ENCODE peak calls at places on chromosomes 2 and 18, in seven cellular contexts. P, U, Q, E, J, D and I are unnamed samples.

GRCh38 chr18:48034651-48035555 is 104.4 kb upstream of the SMAD2 start:
- DNase-seq in P (no peak), U (no peak), Q (no peak), E (no peak), J (no peak), D (no peak), I (no peak)

GRCh38 chr2:88545118-88545517 is 82.1 kb downstream of the EIF2AK3 start:
- DNase-seq in P (no peak), U (peak), Q (peak), E (no peak), J (no peak), D (peak), I (peak)

GRCh38 chr18:71336811-71337210 is 1048.0 kb downstream of the SOCS6 start:
- DNase-seq in P (no peak), U (no peak), Q (no peak), E (no peak), J (no peak), D (no peak), I (no peak)

GRCh38 chr18:45569566-45569965 is 45.7 kb upstream of the SLC14A2 start:
- DNase-seq in P (no peak), U (no peak), Q (no peak), E (peak), J (no peak), D (no peak), I (no peak)

GRCh38 chr2:169693344-169693743 is 861 bp downstream of the CFAP210 start:
- DNase-seq in P (no peak), U (no peak), Q (no peak), E (peak), J (no peak), D (peak), I (no peak)

GRCh38 chr2:149561309-149561926 is 26.2 kb downstream of the MMADHC start:
- DNase-seq in P (no peak), U (no peak), Q (peak), E (no peak), J (no peak), D (peak), I (no peak)

GRCh38 chr2:85259101-85259590 is 68.6 kb downstream of the TGOLN2 start:
- DNase-seq in P (peak), U (no peak), Q (peak), E (no peak), J (no peak), D (peak), I (no peak)

GRCh38 chr2:17506736-17507616 is 11.3 kb downstream of the RAD51AP2 start:
- DNase-seq in P (no peak), U (no peak), Q (no peak), E (no peak), J (no peak), D (peak), I (peak)

GRCh38 chr2:200577000-200577399 is 8.8 kb upstream of the AOX1 start:
- DNase-seq in P (no peak), U (no peak), Q (no peak), E (no peak), J (no peak), D (no peak), I (no peak)

GRCh38 chr18:2717407-2717806 is 61.9 kb downstream of the SMCHD1 start:
- DNase-seq in P (no peak), U (no peak), Q (no peak), E (no peak), J (no peak), D (no peak), I (no peak)

GRCh38 chr2:46545015-46545839 is 65.9 kb downstream of the TMEM247 start:
- DNase-seq in P (no peak), U (no peak), Q (no peak), E (no peak), J (no peak), D (no peak), I (no peak)

GRCh38 chr2:153222231-153223165 is 256.1 kb downstream of the RPRM start:
- DNase-seq in P (no peak), U (no peak), Q (no peak), E (no peak), J (no peak), D (no peak), I (no peak)

GRCh38 chr2:8572712-8573233 is 109.1 kb upstream of the ID2 start:
- DNase-seq in P (no peak), U (peak), Q (no peak), E (no peak), J (no peak), D (no peak), I (no peak)

GRCh38 chr2:74856004-74856578 is 22.2 kb downstream of the HK2 start:
- DNase-seq in P (no peak), U (no peak), Q (no peak), E (no peak), J (no peak), D (peak), I (no peak)

GRCh38 chr18:36078751-36079529 is 11.6 kb upstream of the RPRD1A start:
- DNase-seq in P (peak), U (no peak), Q (peak), E (no peak), J (no peak), D (no peak), I (no peak)

GRCh38 chr18:36389811-36390581 is 92.5 kb downstream of the FHOD3 start:
- DNase-seq in P (no peak), U (no peak), Q (no peak), E (no peak), J (no peak), D (no peak), I (no peak)

GRCh38 chr18:32422185-32422584 is 48.5 kb downstream of the GAREM1 start:
- DNase-seq in P (no peak), U (no peak), Q (peak), E (no peak), J (no peak), D (no peak), I (no peak)

GRCh38 chr2:30527411-30527810 is 80.4 kb downstream of the LCLAT1 start:
- DNase-seq in P (peak), U (no peak), Q (peak), E (no peak), J (no peak), D (no peak), I (no peak)

GRCh38 chr2:55338268-55338667 is 69.2 kb upstream of the MTIF2 start:
- DNase-seq in P (peak), U (no peak), Q (peak), E (no peak), J (no peak), D (no peak), I (no peak)

GRCh38 chr2:71330585-71331330 is 824 bp upstream of the ZNF638 start:
- DNase-seq in P (no peak), U (no peak), Q (no peak), E (no peak), J (no peak), D (no peak), I (no peak)

GRCh38 chr2:85795331-85796045 is 41.7 kb downstream of the ATOH8 start:
- DNase-seq in P (no peak), U (no peak), Q (no peak), E (no peak), J (no peak), D (no peak), I (no peak)

GRCh38 chr2:222353998-222354397 is 55.2 kb upstream of the PAX3 start:
- DNase-seq in P (no peak), U (no peak), Q (no peak), E (peak), J (peak), D (no peak), I (no peak)

GRCh38 chr2:106144621-106145331 is 49.3 kb downstream of the UXS1 start:
- DNase-seq in P (no peak), U (no peak), Q (no peak), E (no peak), J (no peak), D (no peak), I (no peak)

GRCh38 chr2:37895135-37895534 is 30.0 kb upstream of the RMDN2 start:
- DNase-seq in P (no peak), U (no peak), Q (no peak), E (no peak), J (no peak), D (no peak), I (no peak)

GRCh38 chr18:13222371-13223281 is 4.1 kb downstream of the LDLRAD4 start:
- DNase-seq in P (no peak), U (no peak), Q (peak), E (peak), J (no peak), D (peak), I (no peak)

GRCh38 chr2:174312581-174313234 is 22.0 kb upstream of the SP9 start:
- DNase-seq in P (no peak), U (no peak), Q (peak), E (no peak), J (no peak), D (no peak), I (no peak)

GRCh38 chr18:32349728-32350395 is 120.8 kb downstream of the GAREM1 start:
- DNase-seq in P (peak), U (no peak), Q (peak), E (peak), J (peak), D (peak), I (peak)

GRCh38 chr2:232815569-232815968 is 39.2 kb upstream of the KCNJ13 start:
- DNase-seq in P (no peak), U (no peak), Q (no peak), E (no peak), J (no peak), D (no peak), I (no peak)

GRCh38 chr2:174722942-174723598 is 41.2 kb downstream of the CHRNA1 start:
- DNase-seq in P (no peak), U (no peak), Q (no peak), E (no peak), J (no peak), D (no peak), I (no peak)

GRCh38 chr2:9941196-9941995 is 10.1 kb upstream of the GRHL1 start:
- DNase-seq in P (peak), U (no peak), Q (peak), E (no peak), J (no peak), D (peak), I (peak)

GRCh38 chr18:5601188-5601624 is 57.4 kb upstream of the EPB41L3 start:
- DNase-seq in P (no peak), U (no peak), Q (no peak), E (no peak), J (no peak), D (no peak), I (no peak)

GRCh38 chr2:143635302-143635701 is 506.1 kb downstream of the ARHGAP15 start:
- DNase-seq in P (no peak), U (no peak), Q (no peak), E (no peak), J (no peak), D (no peak), I (no peak)

GRCh38 chr18:79964330-79965118 is at the start of gene HSBP1L1:
- DNase-seq in P (no peak), U (no peak), Q (peak), E (peak), J (peak), D (peak), I (peak)
- TF ChIP-seq CTCF in P (no peak), U (no peak), Q (peak), E (no peak), J (peak), D (peak), I (peak)

GRCh38 chr18:68662779-68663178 is 52.1 kb downstream of the TMX3 start:
- DNase-seq in P (no peak), U (no peak), Q (peak), E (no peak), J (no peak), D (peak), I (no peak)
- TF ChIP-seq CTCF in P (no peak), U (no peak), Q (peak), E (no peak), J (no peak), D (peak), I (no peak)

GRCh38 chr2:167122389-167122788 is 234.1 kb downstream of the XIRP2 start:
- DNase-seq in P (no peak), U (no peak), Q (no peak), E (no peak), J (no peak), D (no peak), I (no peak)

GRCh38 chr2:167132066-167132465 is 243.8 kb downstream of the XIRP2 start:
- DNase-seq in P (no peak), U (no peak), Q (no peak), E (no peak), J (no peak), D (peak), I (no peak)

GRCh38 chr2:167128130-167128529 is 239.8 kb downstream of the XIRP2 start:
- DNase-seq in P (no peak), U (no peak), Q (no peak), E (no peak), J (no peak), D (no peak), I (no peak)

GRCh38 chr2:167126165-167126564 is 237.9 kb downstream of the XIRP2 start:
- DNase-seq in P (no peak), U (no peak), Q (no peak), E (peak), J (no peak), D (no peak), I (no peak)

DNA sequence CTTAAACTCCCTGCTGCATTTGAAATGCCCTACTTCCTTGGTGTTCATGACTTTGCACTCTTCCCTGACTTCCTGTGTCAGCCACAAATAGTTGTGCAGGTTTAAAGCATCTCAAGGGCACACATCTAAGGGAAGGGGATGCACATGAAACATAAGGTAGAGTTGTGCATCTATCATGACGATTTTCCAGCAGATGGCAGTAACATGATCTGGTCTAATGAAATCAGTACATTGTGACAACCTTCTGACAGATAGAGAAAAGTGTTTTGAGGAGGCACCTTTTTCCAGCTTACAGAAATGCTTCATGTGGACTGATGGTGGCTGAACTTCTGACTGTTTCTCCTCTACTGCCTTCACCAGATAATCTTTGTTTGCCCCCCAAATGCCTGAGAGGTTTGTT is 238.9 kb downstream of the XIRP2 start:
- DNase-seq in P (no peak), U (no peak), Q (peak), E (no peak), J (no peak), D (peak), I (peak)
- TF ChIP-seq CTCF in P (no peak), U (peak), Q (peak), E (no peak), J (no peak), D (peak), I (no peak)

DNA sequence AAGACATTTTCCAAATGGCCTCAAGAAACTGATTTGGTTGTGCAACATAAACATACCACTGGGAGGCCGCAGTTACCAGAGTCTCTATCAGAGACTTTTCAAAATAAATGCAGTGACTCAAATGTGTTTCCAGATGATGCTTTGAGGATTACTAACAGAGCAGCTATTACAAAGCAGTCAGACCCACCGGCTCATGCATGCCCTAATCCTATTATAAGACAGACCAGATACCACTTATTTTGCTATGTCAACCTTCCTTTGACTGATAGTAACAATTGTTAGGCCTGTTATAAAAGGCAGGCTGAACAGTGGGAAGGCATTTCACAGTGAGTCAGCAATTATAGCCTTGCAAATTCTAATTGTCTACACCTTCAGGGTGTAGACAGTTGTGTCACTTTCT is 217.7 kb downstream of the LRRTM1 start:
- DNase-seq in P (peak), U (no peak), Q (peak), E (no peak), J (no peak), D (no peak), I (peak)
- TF ChIP-seq CTCF in P (no peak), U (no peak), Q (peak), E (no peak), J (no peak), D (no peak), I (no peak)

GRCh38 chr18:21593540-21594257 is 6.8 kb downstream of the ESCO1 start:
- DNase-seq in P (no peak), U (no peak), Q (no peak), E (no peak), J (no peak), D (no peak), I (no peak)
- TF ChIP-seq CTCF in P (no peak), U (peak), Q (no peak), E (no peak), J (no peak), D (peak), I (no peak)

DNA sequence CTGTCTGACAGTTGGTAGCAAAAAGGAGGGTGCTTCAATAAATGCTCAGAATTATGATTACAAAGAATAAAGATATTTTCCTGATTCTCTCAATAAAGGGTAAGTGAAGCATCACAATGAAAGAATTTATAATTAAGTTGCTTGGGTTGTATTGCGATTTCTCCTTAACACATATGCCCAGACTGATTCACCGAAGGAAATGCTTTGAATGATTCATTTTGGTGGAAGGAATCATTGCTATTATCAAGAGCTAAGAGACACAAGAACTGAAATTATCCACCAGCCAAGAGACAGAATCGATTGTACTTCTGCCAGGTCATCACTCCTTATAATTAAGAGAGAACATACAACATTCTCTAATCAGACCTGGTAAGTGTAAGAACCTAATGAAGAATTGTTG is 301.4 kb downstream of the NR4A2 start:
- DNase-seq in P (no peak), U (no peak), Q (no peak), E (no peak), J (no peak), D (no peak), I (no peak)
- TF ChIP-seq CTCF in P (no peak), U (no peak), Q (no peak), E (no peak), J (no peak), D (no peak), I (no peak)